ENCODE peak calls at places on chromosomes 4 and X, in four cellular contexts. One of them, this sample, is unnamed.

GRCh38 chr4:141686146-141686775 is 49.9 kb downstream of the IL15 start:
- DNase-seq in H1: no peak
- DNase-seq in HepG2: no peak
- DNase-seq in GM12878: no peak
- DNase-seq in this sample: no peak

GRCh38 chr4:80948995-80949394 is 81.5 kb upstream of the BMP3 start:
- DNase-seq in HepG2: no peak
- DNase-seq in GM12878: no peak
- DNase-seq in H1: no peak
- DNase-seq in this sample: no peak

GRCh38 chrX:20500949-20501348 is 234.2 kb upstream of the RPS6KA3 start:
- DNase-seq in GM12878: no peak
- DNase-seq in HepG2: no peak
- DNase-seq in H1: no peak
- DNase-seq in this sample: no peak

GRCh38 chr4:42385534-42385933 is 11.8 kb upstream of the SHISA3 start:
- DNase-seq in GM12878: no peak
- DNase-seq in HepG2: no peak
- DNase-seq in H1: no peak
- DNase-seq in this sample: no peak

GRCh38 chrX:97692575-97692974 is 808.9 kb downstream of the RPA4 start:
- DNase-seq in HepG2: no peak
- DNase-seq in GM12878: no peak
- DNase-seq in H1: no peak
- DNase-seq in this sample: no peak

GRCh38 chr4:71941001-71941400 is 90.8 kb upstream of the NPFFR2 start:
- DNase-seq in GM12878: no peak
- DNase-seq in H1: no peak
- DNase-seq in HepG2: peak
- DNase-seq in this sample: peak

GRCh38 chr4:48175806-48176205 is 41.8 kb upstream of the TXK start:
- DNase-seq in H1: no peak
- DNase-seq in GM12878: no peak
- DNase-seq in HepG2: no peak
- DNase-seq in this sample: no peak

GRCh38 chrX:71301195-71301924 is at the start of gene ITGB1BP2:
- DNase-seq in GM12878: no peak
- DNase-seq in HepG2: peak
- DNase-seq in H1: no peak
- DNase-seq in this sample: peak

GRCh38 chr4:128831526-128832252 is 22.2 kb downstream of the JADE1 start:
- DNase-seq in H1: no peak
- DNase-seq in GM12878: no peak
- DNase-seq in HepG2: peak
- DNase-seq in this sample: no peak

GRCh38 chr4:25307596-25307995 is 5.0 kb upstream of the ZCCHC4 start:
- DNase-seq in HepG2: no peak
- DNase-seq in H1: no peak
- DNase-seq in GM12878: no peak
- DNase-seq in this sample: no peak

GRCh38 chr4:14888790-14889189 is 113.5 kb upstream of the CPEB2 start:
- DNase-seq in HepG2: no peak
- DNase-seq in GM12878: no peak
- DNase-seq in H1: no peak
- DNase-seq in this sample: no peak

GRCh38 chrX:77275392-77275791 is 171.8 kb upstream of the FGF16 start:
- DNase-seq in HepG2: no peak
- DNase-seq in GM12878: no peak
- DNase-seq in H1: no peak
- DNase-seq in this sample: no peak

GRCh38 chr4:182914357-182914756 is 2.8 kb downstream of the DCTD start:
- DNase-seq in HepG2: no peak
- DNase-seq in H1: no peak
- DNase-seq in GM12878: no peak
- DNase-seq in this sample: no peak

GRCh38 chr4:2857349-2857927 is 13.8 kb downstream of the ADD1 start:
- DNase-seq in HepG2: peak
- DNase-seq in H1: no peak
- DNase-seq in GM12878: no peak
- DNase-seq in this sample: no peak

GRCh38 chr4:2860391-2861348 is 17.0 kb downstream of the ADD1 start:
- DNase-seq in GM12878: no peak
- DNase-seq in HepG2: peak
- DNase-seq in H1: peak
- DNase-seq in this sample: no peak

GRCh38 chr4:2856266-2856665 is 12.6 kb downstream of the ADD1 start:
- DNase-seq in GM12878: no peak
- DNase-seq in H1: no peak
- DNase-seq in HepG2: no peak
- DNase-seq in this sample: no peak

GRCh38 chr4:2859514-2859913 is 15.9 kb downstream of the ADD1 start:
- DNase-seq in GM12878: no peak
- DNase-seq in H1: no peak
- DNase-seq in HepG2: no peak
- DNase-seq in this sample: no peak

DNA sequence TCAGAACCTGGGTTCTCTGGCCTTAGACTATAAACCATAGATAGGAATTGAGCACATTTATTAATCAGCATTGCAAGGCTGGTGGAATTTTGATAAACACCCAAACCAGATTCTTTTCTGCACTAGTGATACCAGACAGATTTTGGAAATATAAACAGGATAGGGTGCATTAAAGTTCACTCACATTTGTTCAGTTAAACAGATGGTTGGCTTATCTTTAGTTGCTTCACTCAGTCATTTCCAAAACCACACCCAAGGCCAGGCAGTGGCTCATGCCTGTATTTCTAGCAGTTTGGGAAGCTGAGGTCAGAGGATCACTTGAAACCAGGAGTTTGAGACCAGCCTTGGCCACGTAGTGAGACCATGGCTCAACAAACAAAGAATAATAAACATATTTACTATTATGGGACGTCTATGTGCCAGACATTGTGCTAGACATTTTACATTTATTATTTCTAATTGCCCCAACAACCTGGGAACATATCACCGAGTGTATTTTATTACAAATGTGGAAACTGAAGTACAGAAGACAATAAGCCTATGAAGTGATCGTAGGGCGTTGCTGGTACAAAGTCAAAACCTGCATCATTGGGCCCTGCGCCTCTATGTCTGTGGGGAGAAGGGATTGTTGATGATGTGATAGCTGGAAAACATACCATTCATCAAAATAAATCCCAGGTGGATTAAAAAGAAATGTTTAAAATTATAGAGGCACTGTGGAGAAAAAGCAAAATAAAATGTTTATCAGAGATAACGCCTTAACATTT is 15.0 kb downstream of the ADD1 start:
- DNase-seq in HepG2: peak
- DNase-seq in GM12878: no peak
- DNase-seq in H1: no peak
- DNase-seq in this sample: no peak
- TF ChIP-seq SUZ12 in HepG2: no peak
- TF ChIP-seq SUZ12 in GM12878: no peak
- TF ChIP-seq SUZ12 in H1: no peak
- TF ChIP-seq SUZ12 in this sample: no peak

GRCh38 chrX:53279296-53280237 is 1.8 kb downstream of the IQSEC2 start:
- DNase-seq in H1: no peak
- DNase-seq in GM12878: no peak
- DNase-seq in HepG2: no peak
- DNase-seq in this sample: no peak

GRCh38 chrX:53282313-53282712 is 929 bp upstream of the IQSEC2 start:
- DNase-seq in HepG2: no peak
- DNase-seq in H1: no peak
- DNase-seq in GM12878: no peak
- DNase-seq in this sample: no peak

GRCh38 chrX:53280703-53281320 is 572 bp downstream of the IQSEC2 start:
- DNase-seq in GM12878: no peak
- DNase-seq in HepG2: no peak
- DNase-seq in H1: no peak
- DNase-seq in this sample: no peak

GRCh38 chrX:53281321-53281822 is at the start of gene IQSEC2:
- DNase-seq in H1: peak
- DNase-seq in HepG2: no peak
- DNase-seq in GM12878: no peak
- DNase-seq in this sample: peak

DNA sequence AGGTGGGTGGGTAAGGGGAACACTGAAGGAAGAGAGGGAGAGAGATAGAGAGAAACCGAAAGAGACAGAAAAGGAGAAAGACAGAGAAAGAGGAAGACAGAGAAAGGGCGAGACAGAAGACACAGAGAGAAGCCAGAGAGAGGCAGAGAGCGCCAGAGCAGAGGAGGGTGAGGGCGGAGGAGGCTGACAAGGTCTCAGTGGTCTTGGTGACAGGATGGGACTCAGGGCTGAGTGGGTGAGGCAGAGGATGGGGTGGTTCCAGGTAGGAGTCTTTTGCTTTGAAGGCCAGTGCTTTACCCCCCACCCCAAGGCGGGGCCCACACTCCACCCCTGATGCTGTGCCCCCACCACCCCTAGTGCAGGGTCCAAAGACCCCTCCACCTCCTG is 1.1 kb downstream of the IQSEC2 start:
- DNase-seq in H1: no peak
- DNase-seq in HepG2: no peak
- DNase-seq in GM12878: no peak
- DNase-seq in this sample: no peak
- H3K4me3 ChIP-seq in H1: no peak
- H3K4me3 ChIP-seq in HepG2: no peak
- H3K4me3 ChIP-seq in GM12878: no peak
- H3K4me3 ChIP-seq in this sample: peak

GRCh38 chr4:36086387-36086786 is 157.9 kb downstream of the ARAP2 start:
- DNase-seq in GM12878: no peak
- DNase-seq in H1: no peak
- DNase-seq in HepG2: no peak
- DNase-seq in this sample: no peak

GRCh38 chr4:36079666-36080065 is 164.6 kb downstream of the ARAP2 start:
- DNase-seq in H1: no peak
- DNase-seq in GM12878: no peak
- DNase-seq in HepG2: no peak
- DNase-seq in this sample: no peak

GRCh38 chr4:36082817-36083216 is 161.5 kb downstream of the ARAP2 start:
- DNase-seq in GM12878: no peak
- DNase-seq in H1: no peak
- DNase-seq in HepG2: no peak
- DNase-seq in this sample: no peak

GRCh38 chr4:36081185-36081584 is 163.1 kb downstream of the ARAP2 start:
- DNase-seq in GM12878: peak
- DNase-seq in HepG2: no peak
- DNase-seq in H1: no peak
- DNase-seq in this sample: no peak
- TF ChIP-seq SUZ12 in GM12878: no peak
- TF ChIP-seq SUZ12 in HepG2: no peak
- TF ChIP-seq SUZ12 in H1: no peak
- TF ChIP-seq SUZ12 in this sample: no peak

DNA sequence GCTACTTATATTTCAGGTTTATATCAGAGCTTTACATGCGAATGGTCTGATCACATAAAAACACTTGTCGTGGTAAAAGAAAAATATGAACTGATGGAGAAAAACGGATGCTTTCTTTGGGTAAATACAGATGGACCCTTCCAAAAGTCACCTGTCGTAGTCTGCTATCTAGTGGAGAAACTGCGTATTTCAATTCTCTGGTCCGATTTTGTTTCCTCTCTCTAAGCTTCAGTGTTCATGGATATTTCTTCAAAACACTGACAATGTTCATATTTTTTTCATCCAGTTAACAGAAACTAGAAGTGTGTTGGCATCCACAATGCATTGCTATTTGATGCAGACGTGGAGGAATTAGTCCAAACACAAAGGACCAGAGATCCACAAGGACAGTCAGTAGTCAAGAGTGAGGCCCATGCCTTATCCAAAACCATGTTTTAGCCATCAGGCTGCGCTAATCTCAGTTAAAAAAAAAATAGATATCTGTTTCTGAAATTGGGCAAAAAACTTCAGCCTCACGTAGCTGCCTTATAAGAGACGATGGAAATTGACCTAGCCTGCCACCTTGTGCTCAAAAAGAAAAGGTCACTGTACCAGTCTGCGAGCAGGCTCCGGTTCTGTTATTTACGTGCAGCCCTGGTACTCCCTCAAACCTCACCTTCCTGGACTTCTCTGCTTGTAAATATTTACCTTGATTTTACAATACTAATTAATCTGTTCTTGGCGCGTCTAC is 16.0 kb downstream of the MEPE start:
- DNase-seq in H1: no peak
- DNase-seq in HepG2: peak
- DNase-seq in GM12878: no peak
- DNase-seq in this sample: no peak
- H3K4me3 ChIP-seq in H1: peak
- H3K4me3 ChIP-seq in HepG2: no peak
- H3K4me3 ChIP-seq in GM12878: no peak
- H3K4me3 ChIP-seq in this sample: no peak

GRCh38 chr4:140255919-140256318 is 101.9 kb upstream of the MAML3 start:
- DNase-seq in GM12878: no peak
- DNase-seq in H1: no peak
- DNase-seq in HepG2: no peak
- DNase-seq in this sample: no peak

GRCh38 chr4:140255467-140255866 is 101.5 kb upstream of the MAML3 start:
- DNase-seq in GM12878: no peak
- DNase-seq in H1: no peak
- DNase-seq in HepG2: no peak
- DNase-seq in this sample: no peak

GRCh38 chr4:140253556-140254027 is 99.6 kb upstream of the MAML3 start:
- DNase-seq in GM12878: no peak
- DNase-seq in H1: no peak
- DNase-seq in HepG2: no peak
- DNase-seq in this sample: no peak

GRCh38 chr4:140256335-140256734 is 102.4 kb upstream of the MAML3 start:
- DNase-seq in H1: no peak
- DNase-seq in GM12878: no peak
- DNase-seq in HepG2: peak
- DNase-seq in this sample: no peak

DNA sequence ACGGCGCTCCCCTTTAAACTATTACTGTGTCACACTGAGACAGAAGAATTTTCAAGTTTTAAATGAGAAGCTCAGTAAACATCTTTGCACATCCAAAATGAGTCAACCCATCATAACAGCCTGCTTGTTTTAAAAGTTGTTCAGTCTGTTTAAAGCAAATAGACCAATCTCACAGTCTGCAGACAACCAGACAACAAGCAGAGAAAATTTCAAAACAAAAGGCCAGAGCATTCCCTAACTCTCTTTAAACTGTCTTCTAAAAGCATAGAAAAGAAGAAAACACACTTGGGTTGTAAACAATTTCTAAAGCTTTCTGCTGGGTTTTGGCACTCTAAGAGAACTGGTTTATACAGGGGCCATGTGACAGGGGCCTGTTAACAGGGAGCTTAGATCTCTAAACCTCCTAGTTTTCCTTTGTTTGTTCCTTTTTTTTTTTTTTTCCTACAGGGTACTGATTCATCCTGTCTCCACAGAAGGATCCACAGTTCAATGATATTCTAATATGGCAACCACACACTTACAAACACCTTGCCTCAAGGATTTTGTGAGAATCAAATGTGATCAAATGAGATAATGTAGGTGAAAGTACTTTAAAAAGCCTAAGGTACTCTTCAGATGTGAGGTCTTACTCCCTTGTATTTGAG is 100.8 kb upstream of the MAML3 start:
- DNase-seq in GM12878: no peak
- DNase-seq in H1: no peak
- DNase-seq in HepG2: no peak
- DNase-seq in this sample: no peak
- TF ChIP-seq SUZ12 in GM12878: no peak
- TF ChIP-seq SUZ12 in H1: no peak
- TF ChIP-seq SUZ12 in HepG2: no peak
- TF ChIP-seq SUZ12 in this sample: no peak